ENCODE peak calls at places on chromosomes 16 and 17, in four cellular contexts. V is mammary epithelial cell, Z is Karpas-422, H is fibroblast of lung. I is an unnamed sample. For H3K36me3, the result is how much of the 10 kb centered on the place peaks cover.

GRCh38 chr17:45410144-45411091 is 22.3 kb downstream of the ARHGAP27 start:
- DNase-seq in H (no peak), Z (peak), V (no peak), I (peak)

GRCh38 chr16:81175325-81175891 is 63.1 kb upstream of the BCO1 start:
- DNase-seq in Z (no peak), V (peak), H (peak), I (no peak)

GRCh38 chr16:22813946-22814325 is at the start of gene HS3ST2:
- DNase-seq in H (peak), V (peak), Z (no peak), I (no peak)

GRCh38 chr16:1108299-1109252 is 12.5 kb upstream of the C1QTNF8 start:
- DNase-seq in Z (no peak), H (peak), V (no peak), I (no peak)

GRCh38 chr16:83301966-83302365 is 505.8 kb upstream of the HSBP1 start:
- DNase-seq in Z (no peak), V (no peak), H (peak), I (no peak)

GRCh38 chr16:65062736-65063583 is 58.9 kb downstream of the CDH11 start:
- DNase-seq in V (no peak), Z (no peak), H (no peak), I (no peak)

GRCh38 chr16:28168991-28169554 is 42.7 kb downstream of the XPO6 start:
- DNase-seq in Z (no peak), H (no peak), V (no peak), I (no peak)

GRCh38 chr16:27332105-27332504 is 18.3 kb downstream of the IL4R start:
- DNase-seq in V (no peak), Z (no peak), H (no peak), I (no peak)

GRCh38 chr17:83113792-83114191 is 34.4 kb downstream of the METRNL start:
- DNase-seq in Z (no peak), V (no peak), H (no peak), I (no peak)

GRCh38 chr16:68434654-68435210 is 13.6 kb downstream of the SMPD3 start:
- DNase-seq in H (no peak), V (peak), Z (no peak), I (no peak)

GRCh38 chr16:11290102-11290893 is 9.2 kb upstream of the PRM1 start:
- DNase-seq in H (no peak), V (no peak), Z (no peak), I (no peak)

GRCh38 chr16:85931596-85932402 is 32.8 kb downstream of the IRF8 start:
- DNase-seq in V (no peak), H (no peak), Z (no peak), I (no peak)

GRCh38 chr16:706189-707061 is 824 bp upstream of the FBXL16 start:
- DNase-seq in H (no peak), V (no peak), Z (no peak), I (no peak)

GRCh38 chr16:87703071-87703470 is 62.7 kb downstream of the KLHDC4 start:
- DNase-seq in H (no peak), Z (no peak), V (no peak), I (no peak)
- H3K4me3 ChIP-seq in H (no peak), Z (no peak), V (no peak), I (no peak)

DNA sequence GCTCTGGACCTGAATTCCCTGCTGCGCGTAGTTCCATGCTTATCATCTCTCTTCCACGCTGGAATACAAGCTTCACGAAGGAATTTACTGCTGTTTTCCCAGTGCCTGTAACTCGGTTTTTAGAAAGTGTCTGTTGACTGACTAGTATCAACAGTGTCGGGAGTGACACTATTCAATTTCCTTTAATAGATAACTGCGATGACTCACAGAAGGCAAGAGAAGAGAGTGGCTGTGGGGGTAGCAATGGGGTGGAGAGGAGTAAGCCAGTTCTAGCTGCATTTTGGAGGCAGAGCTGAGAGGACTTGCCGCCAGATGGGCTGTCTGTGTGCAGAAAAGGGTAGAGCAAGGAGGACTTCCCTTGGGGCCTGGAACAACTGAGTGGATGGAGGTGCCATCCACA is 25.2 kb downstream of the B4GALNT2 start:
- DNase-seq in H (no peak), Z (no peak), V (no peak), I (no peak)
- H3K36me3 ChIP-seq in H (under half), Z (under half), V (under half), I (under half)

GRCh38 chr16:56702836-56703235 is 20.6 kb downstream of the MT1X start:
- DNase-seq in V (no peak), H (no peak), Z (no peak), I (no peak)
- H2AFZ ChIP-seq in V (peak), H (peak), Z (no peak), I (peak)

GRCh38 chr16:14308357-14308723 is 237.2 kb downstream of the MRTFB start:
- DNase-seq in V (no peak), Z (peak), H (no peak), I (no peak)
- H3K4me3 ChIP-seq in V (no peak), Z (peak), H (no peak), I (no peak)